ENCODE peak calls at places on chromosomes 3 and 15, in four cellular contexts. One of them, this sample, is unnamed.

GRCh38 chr3:1908651-1909445 is 189.8 kb upstream of the CNTN4 start:
- DNase-seq in transverse colon: no peak
- DNase-seq in upper lobe of left lung: no peak
- DNase-seq in HepG2: no peak
- DNase-seq in this sample: no peak

GRCh38 chr3:59783468-59783988 is 733.7 kb upstream of the CFAP20DC start:
- DNase-seq in transverse colon: no peak
- DNase-seq in upper lobe of left lung: no peak
- DNase-seq in HepG2: no peak
- DNase-seq in this sample: no peak

GRCh38 chr3:120348065-120348980 is 831 bp downstream of the LRRC58 start:
- DNase-seq in transverse colon: no peak
- DNase-seq in upper lobe of left lung: no peak
- DNase-seq in HepG2: peak; percentile 6
- DNase-seq in this sample: peak; percentile 68

GRCh38 chr3:196207833-196208607 is 3.2 kb downstream of the ZDHHC19 start:
- DNase-seq in transverse colon: peak; percentile 69
- DNase-seq in upper lobe of left lung: peak; percentile 89
- DNase-seq in HepG2: no peak
- DNase-seq in this sample: no peak

GRCh38 chr3:130800829-130801228 is 54.2 kb upstream of the PIK3R4 start:
- DNase-seq in transverse colon: no peak
- DNase-seq in upper lobe of left lung: no peak
- DNase-seq in HepG2: peak; percentile 2
- DNase-seq in this sample: no peak

GRCh38 chr3:122695927-122696561 is 15.4 kb downstream of the PARP14 start:
- DNase-seq in transverse colon: no peak
- DNase-seq in upper lobe of left lung: no peak
- DNase-seq in HepG2: no peak
- DNase-seq in this sample: no peak

GRCh38 chr3:33299395-33300081 is 22.3 kb downstream of the FBXL2 start:
- DNase-seq in transverse colon: no peak
- DNase-seq in upper lobe of left lung: no peak
- DNase-seq in HepG2: no peak
- DNase-seq in this sample: no peak

GRCh38 chr15:66882251-66883020 is 180.4 kb downstream of the SMAD6 start:
- DNase-seq in transverse colon: no peak
- DNase-seq in upper lobe of left lung: no peak
- DNase-seq in HepG2: no peak
- DNase-seq in this sample: no peak

GRCh38 chr3:42013652-42014442 is 51.9 kb upstream of the ULK4 start:
- DNase-seq in transverse colon: peak; percentile 55
- DNase-seq in upper lobe of left lung: peak; percentile 91
- DNase-seq in HepG2: no peak
- DNase-seq in this sample: peak; percentile 76

GRCh38 chr3:106840319-106840718 is 536.9 kb upstream of the CCDC54 start:
- DNase-seq in transverse colon: no peak
- DNase-seq in upper lobe of left lung: no peak
- DNase-seq in HepG2: no peak
- DNase-seq in this sample: no peak

GRCh38 chr15:43006991-43007390 is 86.4 kb upstream of the TTBK2 start:
- DNase-seq in transverse colon: no peak
- DNase-seq in upper lobe of left lung: no peak
- DNase-seq in HepG2: no peak
- DNase-seq in this sample: no peak

GRCh38 chr15:78369161-78369560 is 29.0 kb downstream of the CRABP1 start:
- DNase-seq in transverse colon: no peak
- DNase-seq in upper lobe of left lung: no peak
- DNase-seq in HepG2: no peak
- DNase-seq in this sample: no peak

GRCh38 chr3:184566441-184567414 is 5.1 kb downstream of the EPHB3 start:
- DNase-seq in transverse colon: peak; percentile 84
- DNase-seq in upper lobe of left lung: peak; percentile 60
- DNase-seq in HepG2: no peak
- DNase-seq in this sample: no peak

GRCh38 chr3:184563941-184564684 is 2.5 kb downstream of the EPHB3 start:
- DNase-seq in transverse colon: no peak
- DNase-seq in upper lobe of left lung: peak; percentile 46
- DNase-seq in HepG2: no peak
- DNase-seq in this sample: no peak

GRCh38 chr3:184563569-184563925 is 2.0 kb downstream of the EPHB3 start:
- DNase-seq in transverse colon: no peak
- DNase-seq in upper lobe of left lung: no peak
- DNase-seq in HepG2: no peak
- DNase-seq in this sample: no peak

GRCh38 chr3:184564685-184565385 is 3.2 kb downstream of the EPHB3 start:
- DNase-seq in transverse colon: no peak
- DNase-seq in upper lobe of left lung: no peak
- DNase-seq in HepG2: no peak
- DNase-seq in this sample: no peak

GRCh38 chr3:184565421-184566211 is 4.0 kb downstream of the EPHB3 start:
- DNase-seq in transverse colon: peak; percentile 86
- DNase-seq in upper lobe of left lung: peak; percentile 81
- DNase-seq in HepG2: no peak
- DNase-seq in this sample: no peak
- TF ChIP-seq POLR2AphosphoS5 in transverse colon: peak; percentile 55
- TF ChIP-seq POLR2AphosphoS5 in upper lobe of left lung: peak; percentile 28
- TF ChIP-seq POLR2AphosphoS5 in HepG2: no peak
- TF ChIP-seq POLR2AphosphoS5 in this sample: peak; percentile 75

GRCh38 chr15:89244512-89244869 is 712 bp downstream of the FANCI start:
- DNase-seq in transverse colon: no peak
- DNase-seq in upper lobe of left lung: no peak
- DNase-seq in HepG2: peak; percentile 13
- DNase-seq in this sample: no peak

GRCh38 chr15:89248584-89248983 is 4.8 kb downstream of the FANCI start:
- DNase-seq in transverse colon: no peak
- DNase-seq in upper lobe of left lung: no peak
- DNase-seq in HepG2: no peak
- DNase-seq in this sample: no peak

GRCh38 chr15:89247441-89247840 is 3.7 kb downstream of the FANCI start:
- DNase-seq in transverse colon: no peak
- DNase-seq in upper lobe of left lung: no peak
- DNase-seq in HepG2: no peak
- DNase-seq in this sample: no peak

GRCh38 chr15:89243691-89244511 is at the start of gene FANCI:
- DNase-seq in transverse colon: peak; percentile 98
- DNase-seq in upper lobe of left lung: peak; percentile 96
- DNase-seq in HepG2: peak; percentile 87
- DNase-seq in this sample: peak; percentile 98

GRCh38 chr15:89243046-89243690 is 611 bp upstream of the FANCI start:
- DNase-seq in transverse colon: peak; percentile 19
- DNase-seq in upper lobe of left lung: no peak
- DNase-seq in HepG2: no peak
- DNase-seq in this sample: no peak
- TF ChIP-seq EP300 in transverse colon: no peak
- TF ChIP-seq EP300 in upper lobe of left lung: no peak
- TF ChIP-seq EP300 in HepG2: no peak
- TF ChIP-seq EP300 in this sample: no peak

GRCh38 chr15:58552505-58553364 is 120.9 kb downstream of the LIPC start:
- DNase-seq in transverse colon: no peak
- DNase-seq in upper lobe of left lung: peak; percentile 38
- DNase-seq in HepG2: no peak
- DNase-seq in this sample: no peak

GRCh38 chr15:58551084-58551763 is 119.4 kb downstream of the LIPC start:
- DNase-seq in transverse colon: no peak
- DNase-seq in upper lobe of left lung: no peak
- DNase-seq in HepG2: no peak
- DNase-seq in this sample: no peak

GRCh38 chr15:58549780-58550064 is 117.9 kb downstream of the LIPC start:
- DNase-seq in transverse colon: no peak
- DNase-seq in upper lobe of left lung: no peak
- DNase-seq in HepG2: no peak
- DNase-seq in this sample: no peak

GRCh38 chr15:58553365-58553918 is 121.7 kb downstream of the LIPC start:
- DNase-seq in transverse colon: no peak
- DNase-seq in upper lobe of left lung: no peak
- DNase-seq in HepG2: no peak
- DNase-seq in this sample: no peak

GRCh38 chr15:58551764-58552504 is 120.1 kb downstream of the LIPC start:
- DNase-seq in transverse colon: peak; percentile 82
- DNase-seq in upper lobe of left lung: no peak
- DNase-seq in HepG2: peak; percentile 94
- DNase-seq in this sample: no peak
- TF ChIP-seq POLR2A in transverse colon: peak; percentile 65
- TF ChIP-seq POLR2A in upper lobe of left lung: no peak
- TF ChIP-seq POLR2A in HepG2: no peak
- TF ChIP-seq POLR2A in this sample: no peak

DNA sequence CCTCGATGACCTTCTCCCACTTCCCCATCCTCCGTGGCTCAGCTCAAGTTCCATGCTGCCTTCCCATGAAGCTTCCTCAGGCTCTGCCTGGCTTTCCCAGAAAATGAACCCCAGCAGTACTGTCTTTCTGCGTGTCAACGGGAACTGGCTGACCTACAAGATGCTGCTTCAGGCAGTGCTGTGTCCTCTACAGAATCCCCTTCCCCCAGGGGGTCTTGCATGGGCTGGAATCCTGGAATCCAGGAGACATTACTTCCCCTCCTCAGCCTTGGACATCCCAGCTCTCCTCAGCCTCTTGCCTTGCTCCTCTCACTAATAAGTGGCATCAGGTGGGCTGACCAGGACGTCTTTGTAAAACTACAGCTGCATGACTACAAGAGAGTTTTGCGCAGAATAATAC is 5.4 kb downstream of the CCDC12 start:
- DNase-seq in transverse colon: no peak
- DNase-seq in upper lobe of left lung: no peak
- DNase-seq in HepG2: no peak
- DNase-seq in this sample: no peak
- TF ChIP-seq POLR2AphosphoS5 in transverse colon: no peak
- TF ChIP-seq POLR2AphosphoS5 in upper lobe of left lung: no peak
- TF ChIP-seq POLR2AphosphoS5 in HepG2: no peak
- TF ChIP-seq POLR2AphosphoS5 in this sample: no peak

DNA sequence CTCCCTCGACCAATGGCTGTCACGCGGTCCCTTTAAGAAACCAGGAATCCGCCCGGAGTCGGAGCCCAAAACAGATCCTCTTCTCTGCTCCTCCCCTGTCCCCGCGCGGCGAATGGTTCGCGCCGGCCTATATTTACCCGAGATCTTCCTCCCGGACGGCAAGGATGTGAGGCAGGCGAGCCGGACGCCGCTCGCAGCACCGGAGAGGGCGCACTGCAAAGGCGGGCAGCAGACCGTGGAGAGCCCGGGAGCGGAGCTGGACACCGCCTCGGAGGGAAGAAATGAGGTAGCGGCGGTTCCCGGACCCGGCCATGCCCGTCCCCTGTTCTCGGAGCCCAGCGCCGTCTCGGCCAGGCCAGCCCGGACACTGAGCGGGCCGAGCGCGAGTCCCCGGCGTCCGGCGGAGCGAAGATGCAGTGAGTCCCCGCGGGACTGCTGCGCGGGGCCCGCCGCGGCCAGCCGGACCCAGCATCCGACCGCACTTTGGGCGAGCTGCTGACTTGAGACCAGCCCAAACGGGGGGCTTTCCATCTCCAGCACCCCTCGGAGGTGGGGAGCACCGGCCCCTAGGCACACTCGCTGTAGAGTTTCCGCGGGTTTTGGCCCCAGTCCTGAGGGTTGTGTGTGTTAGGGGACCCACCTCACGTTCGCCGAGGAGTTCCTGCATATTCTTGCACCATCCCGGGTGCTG is at the start of gene FAM43A:
- DNase-seq in transverse colon: peak; percentile 97
- DNase-seq in upper lobe of left lung: peak; percentile 96
- DNase-seq in HepG2: peak; percentile 73
- DNase-seq in this sample: peak; percentile 96
- TF ChIP-seq EP300 in transverse colon: no peak
- TF ChIP-seq EP300 in upper lobe of left lung: no peak
- TF ChIP-seq EP300 in HepG2: no peak
- TF ChIP-seq EP300 in this sample: no peak

GRCh38 chr15:45521596-45522167 is 873 bp downstream of the SLC30A4 start:
- DNase-seq in transverse colon: peak; percentile 26
- DNase-seq in upper lobe of left lung: no peak
- DNase-seq in HepG2: peak; percentile 54
- DNase-seq in this sample: no peak

GRCh38 chr15:45522931-45523331 is 376 bp upstream of the SLC30A4 start:
- DNase-seq in transverse colon: no peak
- DNase-seq in upper lobe of left lung: no peak
- DNase-seq in HepG2: no peak
- DNase-seq in this sample: peak; percentile 81

DNA sequence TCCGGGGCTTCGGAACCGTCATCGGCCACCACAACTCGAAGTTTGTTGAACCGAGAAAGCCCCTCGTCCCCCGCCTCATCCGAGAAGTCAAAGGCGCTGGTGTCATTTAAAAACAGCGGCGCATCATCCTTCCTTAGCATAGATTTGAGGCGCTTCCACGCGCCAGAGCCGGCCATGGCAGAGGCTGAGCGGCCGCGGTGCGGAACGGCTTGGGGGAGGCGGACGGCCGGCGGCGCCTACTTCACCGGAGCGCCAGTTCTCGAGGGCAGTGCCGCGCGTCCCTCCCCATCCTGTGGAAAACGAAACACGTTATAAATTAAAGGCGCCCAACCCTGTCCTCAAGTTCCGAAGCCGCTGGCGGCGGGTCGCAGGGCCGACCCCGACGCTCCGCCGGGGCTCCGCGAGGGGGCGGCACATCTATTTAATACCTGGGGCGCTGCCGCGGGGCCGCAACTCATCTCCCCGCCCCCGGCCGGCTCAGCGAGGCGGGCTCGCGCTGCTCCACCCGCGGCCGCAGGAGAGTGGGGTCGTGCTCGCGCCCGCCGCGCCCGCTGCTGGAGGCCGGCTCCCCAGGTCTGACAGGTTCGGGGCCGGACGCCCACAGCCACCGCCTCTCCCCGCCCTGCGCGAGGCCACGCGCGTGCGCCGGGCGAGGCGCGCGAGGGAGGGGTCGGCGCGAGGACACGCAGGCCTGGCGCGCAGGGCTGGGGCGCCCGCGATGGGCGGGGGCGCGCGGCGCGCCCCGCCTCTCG is at the start of gene SLC30A4:
- DNase-seq in transverse colon: peak; percentile 83
- DNase-seq in upper lobe of left lung: peak; percentile 95
- DNase-seq in HepG2: no peak
- DNase-seq in this sample: peak; percentile 82
- TF ChIP-seq POLR2A in transverse colon: no peak
- TF ChIP-seq POLR2A in upper lobe of left lung: no peak
- TF ChIP-seq POLR2A in HepG2: no peak
- TF ChIP-seq POLR2A in this sample: no peak

DNA sequence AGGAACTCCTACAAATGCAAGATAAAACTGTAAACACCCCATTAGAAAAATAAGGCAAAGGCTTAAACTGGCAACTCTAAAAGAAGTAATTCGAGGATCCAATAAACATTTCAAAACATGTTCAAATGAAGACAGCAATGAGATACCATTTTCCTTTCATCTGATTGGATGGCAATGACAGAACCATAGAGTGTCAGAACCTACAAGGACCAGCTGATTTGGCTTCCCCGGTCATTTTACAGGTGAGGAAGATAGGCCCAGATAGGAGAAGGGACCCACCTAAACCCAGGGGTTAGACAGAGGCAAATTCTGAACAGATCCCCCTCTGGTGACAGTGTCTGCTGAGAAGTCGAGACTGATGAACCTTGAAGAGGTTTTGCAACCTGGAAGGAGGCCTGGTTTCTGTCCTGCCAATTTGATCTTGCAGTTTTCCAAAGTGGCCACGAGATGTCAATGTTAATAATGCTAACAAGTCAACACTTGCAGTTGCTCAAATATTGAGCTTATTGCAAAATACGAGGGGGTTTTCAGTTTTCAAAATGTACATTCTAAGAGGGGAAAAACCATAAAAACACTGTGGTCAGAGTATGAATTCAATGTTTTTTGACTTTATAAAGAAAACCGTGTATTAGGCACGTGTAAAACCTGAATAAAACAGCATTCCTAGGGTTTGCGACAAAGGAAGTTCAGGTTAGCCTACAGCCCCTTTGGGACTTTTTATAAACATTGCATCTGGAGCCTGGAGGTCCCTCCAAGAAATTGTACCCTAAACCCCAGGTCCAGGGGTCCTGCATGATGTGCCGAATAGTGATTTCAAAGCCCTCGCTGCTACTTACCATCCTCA is 21.5 kb downstream of the CFAP161 start:
- DNase-seq in transverse colon: peak; percentile 13
- DNase-seq in upper lobe of left lung: no peak
- DNase-seq in HepG2: peak; percentile 32
- DNase-seq in this sample: no peak
- TF ChIP-seq POLR2AphosphoS5 in transverse colon: no peak
- TF ChIP-seq POLR2AphosphoS5 in upper lobe of left lung: no peak
- TF ChIP-seq POLR2AphosphoS5 in HepG2: no peak
- TF ChIP-seq POLR2AphosphoS5 in this sample: peak; percentile 63